ENCODE peak calls at places on chromosomes 4 and X, in five cellular contexts. One of them, this sample, is unnamed.

GRCh38 chrX:131621650-131622049 is 77.8 kb downstream of the OR13H1 start:
- DNase-seq in SW480: no peak
- DNase-seq in T-helper 2 cell: no peak
- DNase-seq in GDM1: no peak
- DNase-seq in astrocyte of the cerebellum: no peak
- DNase-seq in this sample: no peak

GRCh38 chrX:132631579-132632232 is 142.9 kb upstream of the MBNL3 start:
- DNase-seq in SW480: peak
- DNase-seq in T-helper 2 cell: no peak
- DNase-seq in GDM1: no peak
- DNase-seq in astrocyte of the cerebellum: peak
- DNase-seq in this sample: peak

GRCh38 chr4:8765631-8766590 is 105.7 kb downstream of the HMX1 start:
- DNase-seq in SW480: peak
- DNase-seq in T-helper 2 cell: no peak
- DNase-seq in GDM1: no peak
- DNase-seq in astrocyte of the cerebellum: no peak
- DNase-seq in this sample: no peak

GRCh38 chrX:19811807-19812604 is 75.4 kb downstream of the SH3KBP1 start:
- DNase-seq in SW480: no peak
- DNase-seq in T-helper 2 cell: no peak
- DNase-seq in GDM1: peak
- DNase-seq in astrocyte of the cerebellum: peak
- DNase-seq in this sample: no peak

GRCh38 chrX:94058728-94059382 is 384.8 kb downstream of the FAM133A start:
- DNase-seq in SW480: peak
- DNase-seq in T-helper 2 cell: no peak
- DNase-seq in GDM1: no peak
- DNase-seq in astrocyte of the cerebellum: no peak
- DNase-seq in this sample: peak

GRCh38 chr4:88709989-88710388 is 12.4 kb upstream of the NAP1L5 start:
- DNase-seq in SW480: no peak
- DNase-seq in T-helper 2 cell: no peak
- DNase-seq in GDM1: no peak
- DNase-seq in astrocyte of the cerebellum: no peak
- DNase-seq in this sample: no peak

GRCh38 chr4:182339246-182339645 is 96.0 kb downstream of the TENM3 start:
- DNase-seq in SW480: no peak
- DNase-seq in T-helper 2 cell: no peak
- DNase-seq in GDM1: no peak
- DNase-seq in astrocyte of the cerebellum: no peak
- DNase-seq in this sample: no peak

GRCh38 chr4:85398276-85398675 is 76.7 kb upstream of the ARHGAP24 start:
- DNase-seq in SW480: no peak
- DNase-seq in T-helper 2 cell: no peak
- DNase-seq in GDM1: no peak
- DNase-seq in astrocyte of the cerebellum: peak
- DNase-seq in this sample: no peak

GRCh38 chr4:168587326-168588125 is 90.7 kb downstream of the PALLD start:
- DNase-seq in SW480: no peak
- DNase-seq in T-helper 2 cell: no peak
- DNase-seq in GDM1: no peak
- DNase-seq in astrocyte of the cerebellum: peak
- DNase-seq in this sample: peak

GRCh38 chrX:154458954-154459829 is 1.1 kb downstream of the PLXNA3 start:
- DNase-seq in SW480: peak
- DNase-seq in T-helper 2 cell: no peak
- DNase-seq in GDM1: no peak
- DNase-seq in astrocyte of the cerebellum: no peak
- DNase-seq in this sample: peak

GRCh38 chrX:68895339-68896250 is 66.8 kb downstream of the EFNB1 start:
- DNase-seq in SW480: peak
- DNase-seq in T-helper 2 cell: no peak
- DNase-seq in GDM1: peak
- DNase-seq in astrocyte of the cerebellum: no peak
- DNase-seq in this sample: peak

GRCh38 chr4:90127706-90128345 is 632 bp downstream of the CCSER1 start:
- DNase-seq in SW480: peak
- DNase-seq in T-helper 2 cell: no peak
- DNase-seq in GDM1: no peak
- DNase-seq in astrocyte of the cerebellum: no peak
- DNase-seq in this sample: peak

GRCh38 chr4:173181769-173182374 is 13.3 kb downstream of the GALNT7 start:
- DNase-seq in SW480: no peak
- DNase-seq in T-helper 2 cell: no peak
- DNase-seq in GDM1: no peak
- DNase-seq in astrocyte of the cerebellum: peak
- DNase-seq in this sample: no peak

GRCh38 chr4:128386761-128387599 is 99.4 kb upstream of the PGRMC2 start:
- DNase-seq in SW480: peak
- DNase-seq in T-helper 2 cell: no peak
- DNase-seq in GDM1: no peak
- DNase-seq in astrocyte of the cerebellum: peak
- DNase-seq in this sample: peak

GRCh38 chr4:83589283-83589682 is 53.4 kb downstream of the GPAT3 start:
- DNase-seq in SW480: no peak
- DNase-seq in T-helper 2 cell: no peak
- DNase-seq in GDM1: no peak
- DNase-seq in astrocyte of the cerebellum: no peak
- DNase-seq in this sample: no peak

GRCh38 chr4:71133491-71133890 is 140.0 kb downstream of the DCK start:
- DNase-seq in SW480: no peak
- DNase-seq in T-helper 2 cell: no peak
- DNase-seq in GDM1: no peak
- DNase-seq in astrocyte of the cerebellum: no peak
- DNase-seq in this sample: no peak

GRCh38 chrX:2928583-2929434 is at the start of gene ARSD:
- DNase-seq in SW480: peak
- DNase-seq in T-helper 2 cell: peak
- DNase-seq in GDM1: no peak
- DNase-seq in astrocyte of the cerebellum: peak
- DNase-seq in this sample: peak

GRCh38 chrX:94932278-94932965 is 1258.4 kb downstream of the FAM133A start:
- DNase-seq in SW480: no peak
- DNase-seq in T-helper 2 cell: no peak
- DNase-seq in GDM1: no peak
- DNase-seq in astrocyte of the cerebellum: no peak
- DNase-seq in this sample: no peak

GRCh38 chrX:72714471-72714916 is 388 bp upstream of the PHKA1 start:
- DNase-seq in SW480: peak
- DNase-seq in T-helper 2 cell: no peak
- DNase-seq in GDM1: no peak
- DNase-seq in astrocyte of the cerebellum: peak
- DNase-seq in this sample: peak

GRCh38 chrX:17549005-17549685 is 174.1 kb downstream of the NHS start:
- DNase-seq in SW480: no peak
- DNase-seq in T-helper 2 cell: no peak
- DNase-seq in GDM1: no peak
- DNase-seq in astrocyte of the cerebellum: no peak
- DNase-seq in this sample: no peak

GRCh38 chr4:81565137-81565870 is 93.6 kb upstream of the RASGEF1B start:
- DNase-seq in SW480: no peak
- DNase-seq in T-helper 2 cell: no peak
- DNase-seq in GDM1: no peak
- DNase-seq in astrocyte of the cerebellum: no peak
- DNase-seq in this sample: peak

GRCh38 chrX:47366051-47366722 is 4.2 kb upstream of the ZNF157 start:
- DNase-seq in SW480: no peak
- DNase-seq in T-helper 2 cell: peak
- DNase-seq in GDM1: no peak
- DNase-seq in astrocyte of the cerebellum: peak
- DNase-seq in this sample: no peak

GRCh38 chr4:9800878-9801277 is 19.4 kb downstream of the DRD5 start:
- DNase-seq in SW480: no peak
- DNase-seq in T-helper 2 cell: no peak
- DNase-seq in GDM1: no peak
- DNase-seq in astrocyte of the cerebellum: no peak
- DNase-seq in this sample: no peak

GRCh38 chrX:138504254-138504653 is 207.3 kb downstream of the FGF13 start:
- DNase-seq in SW480: no peak
- DNase-seq in T-helper 2 cell: no peak
- DNase-seq in GDM1: no peak
- DNase-seq in astrocyte of the cerebellum: no peak
- DNase-seq in this sample: no peak

GRCh38 chrX:12405306-12405705 is 267.0 kb downstream of the FRMPD4 start:
- DNase-seq in SW480: no peak
- DNase-seq in T-helper 2 cell: no peak
- DNase-seq in GDM1: no peak
- DNase-seq in astrocyte of the cerebellum: no peak
- DNase-seq in this sample: no peak

GRCh38 chr4:96742332-96743014 is 902.6 kb downstream of the PDHA2 start:
- DNase-seq in SW480: no peak
- DNase-seq in T-helper 2 cell: no peak
- DNase-seq in GDM1: no peak
- DNase-seq in astrocyte of the cerebellum: no peak
- DNase-seq in this sample: no peak

GRCh38 chrX:70429759-70430158 is 6.6 kb downstream of the GDPD2 start:
- DNase-seq in SW480: no peak
- DNase-seq in T-helper 2 cell: no peak
- DNase-seq in GDM1: no peak
- DNase-seq in astrocyte of the cerebellum: no peak
- DNase-seq in this sample: no peak

This sample was measured in Calu3.